ENCODE peak calls at places on chromosomes 7 and 10, in ten cellular contexts. One of them, this sample, is unnamed.

GRCh38 chr10:118139321-118139720 is 92.6 kb upstream of the RAB11FIP2 start:
- DNase-seq in myocyte: no peak
- DNase-seq in islet precursor cell: no peak
- DNase-seq in omental fat pad: no peak
- DNase-seq in spleen: no peak
- DNase-seq in uterus: no peak
- DNase-seq in type B pancreatic cell: no peak
- DNase-seq in stimulated activated CD8-positive, alpha-beta memory T cell treated with anti-CD3 and anti-CD28 coated beads, Interleukin-2, amount 100 ng/mL, for 1 hour: no peak
- DNase-seq in activated naive CD4-positive, alpha-beta T cell treated with anti-CD3 and anti-CD28 coated beads, Interleukin-2, amount 50 U/mL, for 72 hours: no peak
- DNase-seq in sigmoid colon: no peak
- DNase-seq in this sample: no peak

GRCh38 chr10:132158122-132158741 is 28.5 kb upstream of the DPYSL4 start:
- DNase-seq in myocyte: no peak
- DNase-seq in islet precursor cell: no peak
- DNase-seq in omental fat pad: no peak
- DNase-seq in spleen: peak; percentile 47
- DNase-seq in uterus: no peak
- DNase-seq in type B pancreatic cell: no peak
- DNase-seq in stimulated activated CD8-positive, alpha-beta memory T cell treated with anti-CD3 and anti-CD28 coated beads, Interleukin-2, amount 100 ng/mL, for 1 hour: no peak
- DNase-seq in activated naive CD4-positive, alpha-beta T cell treated with anti-CD3 and anti-CD28 coated beads, Interleukin-2, amount 50 U/mL, for 72 hours: peak; percentile 48
- DNase-seq in sigmoid colon: no peak
- DNase-seq in this sample: no peak

GRCh38 chr7:157782041-157782440 is 445.2 kb downstream of the DNAJB6 start:
- DNase-seq in myocyte: no peak
- DNase-seq in islet precursor cell: no peak
- DNase-seq in omental fat pad: no peak
- DNase-seq in spleen: no peak
- DNase-seq in uterus: no peak
- DNase-seq in type B pancreatic cell: no peak
- DNase-seq in stimulated activated CD8-positive, alpha-beta memory T cell treated with anti-CD3 and anti-CD28 coated beads, Interleukin-2, amount 100 ng/mL, for 1 hour: no peak
- DNase-seq in activated naive CD4-positive, alpha-beta T cell treated with anti-CD3 and anti-CD28 coated beads, Interleukin-2, amount 50 U/mL, for 72 hours: no peak
- DNase-seq in sigmoid colon: no peak
- DNase-seq in this sample: no peak

GRCh38 chr7:66265566-66265965 is 60.4 kb downstream of the TPST1 start:
- DNase-seq in myocyte: peak; percentile 52
- DNase-seq in islet precursor cell: no peak
- DNase-seq in omental fat pad: no peak
- DNase-seq in spleen: no peak
- DNase-seq in uterus: no peak
- DNase-seq in type B pancreatic cell: no peak
- DNase-seq in stimulated activated CD8-positive, alpha-beta memory T cell treated with anti-CD3 and anti-CD28 coated beads, Interleukin-2, amount 100 ng/mL, for 1 hour: no peak
- DNase-seq in activated naive CD4-positive, alpha-beta T cell treated with anti-CD3 and anti-CD28 coated beads, Interleukin-2, amount 50 U/mL, for 72 hours: no peak
- DNase-seq in sigmoid colon: no peak
- DNase-seq in this sample: no peak

GRCh38 chr7:82172017-82172416 is 271.6 kb downstream of the CACNA2D1 start:
- DNase-seq in myocyte: no peak
- DNase-seq in islet precursor cell: no peak
- DNase-seq in omental fat pad: no peak
- DNase-seq in spleen: no peak
- DNase-seq in uterus: no peak
- DNase-seq in type B pancreatic cell: no peak
- DNase-seq in stimulated activated CD8-positive, alpha-beta memory T cell treated with anti-CD3 and anti-CD28 coated beads, Interleukin-2, amount 100 ng/mL, for 1 hour: no peak
- DNase-seq in activated naive CD4-positive, alpha-beta T cell treated with anti-CD3 and anti-CD28 coated beads, Interleukin-2, amount 50 U/mL, for 72 hours: no peak
- DNase-seq in sigmoid colon: no peak
- DNase-seq in this sample: no peak

GRCh38 chr7:114085592-114086490 is 167.0 kb upstream of the PPP1R3A start:
- DNase-seq in myocyte: peak; percentile 73
- DNase-seq in islet precursor cell: peak; percentile 93
- DNase-seq in omental fat pad: no peak
- DNase-seq in spleen: peak; percentile 76
- DNase-seq in uterus: peak; percentile 90
- DNase-seq in type B pancreatic cell: peak; percentile 81
- DNase-seq in stimulated activated CD8-positive, alpha-beta memory T cell treated with anti-CD3 and anti-CD28 coated beads, Interleukin-2, amount 100 ng/mL, for 1 hour: no peak
- DNase-seq in activated naive CD4-positive, alpha-beta T cell treated with anti-CD3 and anti-CD28 coated beads, Interleukin-2, amount 50 U/mL, for 72 hours: peak; percentile 22
- DNase-seq in sigmoid colon: peak; percentile 96
- DNase-seq in this sample: no peak

GRCh38 chr10:125093199-125093841 is 67.0 kb downstream of the CTBP2 start:
- DNase-seq in myocyte: peak; percentile 72
- DNase-seq in islet precursor cell: no peak
- DNase-seq in omental fat pad: peak; percentile 47
- DNase-seq in spleen: peak; percentile 39
- DNase-seq in uterus: peak; percentile 75
- DNase-seq in type B pancreatic cell: no peak
- DNase-seq in stimulated activated CD8-positive, alpha-beta memory T cell treated with anti-CD3 and anti-CD28 coated beads, Interleukin-2, amount 100 ng/mL, for 1 hour: no peak
- DNase-seq in activated naive CD4-positive, alpha-beta T cell treated with anti-CD3 and anti-CD28 coated beads, Interleukin-2, amount 50 U/mL, for 72 hours: no peak
- DNase-seq in sigmoid colon: peak; percentile 84
- DNase-seq in this sample: no peak

GRCh38 chr10:72012801-72013200 is 48.6 kb downstream of the CHST3 start:
- DNase-seq in myocyte: no peak
- DNase-seq in islet precursor cell: no peak
- DNase-seq in omental fat pad: no peak
- DNase-seq in spleen: no peak
- DNase-seq in uterus: no peak
- DNase-seq in type B pancreatic cell: no peak
- DNase-seq in stimulated activated CD8-positive, alpha-beta memory T cell treated with anti-CD3 and anti-CD28 coated beads, Interleukin-2, amount 100 ng/mL, for 1 hour: no peak
- DNase-seq in activated naive CD4-positive, alpha-beta T cell treated with anti-CD3 and anti-CD28 coated beads, Interleukin-2, amount 50 U/mL, for 72 hours: no peak
- DNase-seq in sigmoid colon: no peak
- DNase-seq in this sample: peak; percentile 70

GRCh38 chr10:86718556-86718955 is 37.9 kb upstream of the BMPR1A start:
- DNase-seq in myocyte: no peak
- DNase-seq in islet precursor cell: no peak
- DNase-seq in omental fat pad: no peak
- DNase-seq in spleen: no peak
- DNase-seq in uterus: no peak
- DNase-seq in type B pancreatic cell: no peak
- DNase-seq in stimulated activated CD8-positive, alpha-beta memory T cell treated with anti-CD3 and anti-CD28 coated beads, Interleukin-2, amount 100 ng/mL, for 1 hour: no peak
- DNase-seq in activated naive CD4-positive, alpha-beta T cell treated with anti-CD3 and anti-CD28 coated beads, Interleukin-2, amount 50 U/mL, for 72 hours: no peak
- DNase-seq in sigmoid colon: peak; percentile 50
- DNase-seq in this sample: no peak

GRCh38 chr10:25061711-25062455 is 45.5 kb downstream of the THNSL1 start:
- DNase-seq in myocyte: no peak
- DNase-seq in islet precursor cell: peak; percentile 62
- DNase-seq in omental fat pad: no peak
- DNase-seq in spleen: no peak
- DNase-seq in uterus: no peak
- DNase-seq in type B pancreatic cell: no peak
- DNase-seq in stimulated activated CD8-positive, alpha-beta memory T cell treated with anti-CD3 and anti-CD28 coated beads, Interleukin-2, amount 100 ng/mL, for 1 hour: no peak
- DNase-seq in activated naive CD4-positive, alpha-beta T cell treated with anti-CD3 and anti-CD28 coated beads, Interleukin-2, amount 50 U/mL, for 72 hours: no peak
- DNase-seq in sigmoid colon: no peak
- DNase-seq in this sample: no peak

GRCh38 chr10:129277080-129277479 is 190.0 kb upstream of the MGMT start:
- DNase-seq in myocyte: no peak
- DNase-seq in islet precursor cell: no peak
- DNase-seq in omental fat pad: no peak
- DNase-seq in spleen: no peak
- DNase-seq in uterus: no peak
- DNase-seq in type B pancreatic cell: no peak
- DNase-seq in stimulated activated CD8-positive, alpha-beta memory T cell treated with anti-CD3 and anti-CD28 coated beads, Interleukin-2, amount 100 ng/mL, for 1 hour: no peak
- DNase-seq in activated naive CD4-positive, alpha-beta T cell treated with anti-CD3 and anti-CD28 coated beads, Interleukin-2, amount 50 U/mL, for 72 hours: no peak
- DNase-seq in sigmoid colon: no peak
- DNase-seq in this sample: no peak

GRCh38 chr7:781228-781864 is 50.9 kb upstream of the SUN1 start:
- DNase-seq in myocyte: peak; percentile 13
- DNase-seq in islet precursor cell: no peak
- DNase-seq in omental fat pad: no peak
- DNase-seq in spleen: peak; percentile 50
- DNase-seq in uterus: peak; percentile 50
- DNase-seq in type B pancreatic cell: no peak
- DNase-seq in stimulated activated CD8-positive, alpha-beta memory T cell treated with anti-CD3 and anti-CD28 coated beads, Interleukin-2, amount 100 ng/mL, for 1 hour: no peak
- DNase-seq in activated naive CD4-positive, alpha-beta T cell treated with anti-CD3 and anti-CD28 coated beads, Interleukin-2, amount 50 U/mL, for 72 hours: no peak
- DNase-seq in sigmoid colon: no peak
- DNase-seq in this sample: no peak

GRCh38 chr10:44016589-44017482 is 368.1 kb downstream of the CXCL12 start:
- DNase-seq in myocyte: no peak
- DNase-seq in islet precursor cell: no peak
- DNase-seq in omental fat pad: no peak
- DNase-seq in spleen: no peak
- DNase-seq in uterus: peak; percentile 45
- DNase-seq in type B pancreatic cell: no peak
- DNase-seq in stimulated activated CD8-positive, alpha-beta memory T cell treated with anti-CD3 and anti-CD28 coated beads, Interleukin-2, amount 100 ng/mL, for 1 hour: no peak
- DNase-seq in activated naive CD4-positive, alpha-beta T cell treated with anti-CD3 and anti-CD28 coated beads, Interleukin-2, amount 50 U/mL, for 72 hours: no peak
- DNase-seq in sigmoid colon: no peak
- DNase-seq in this sample: peak; percentile 58

This sample was measured in vagina.